ENCODE peak calls at places on chromosomes 1 and 21, in ten cellular contexts. One of them, this sample, is unnamed.

GRCh38 chr1:40664167-40664537 is 1.3 kb downstream of the RIMS3 start:
- DNase-seq in Peyer's patch: no peak
- DNase-seq in CD8-positive, alpha-beta T cell: no peak
- DNase-seq in endodermal cell: no peak
- DNase-seq in cardiac fibroblast: no peak
- DNase-seq in pancreas: no peak
- DNase-seq in testis: no peak
- DNase-seq in left ventricle myocardium inferior: no peak
- DNase-seq in fibroblast of lung: no peak
- DNase-seq in heart left ventricle: no peak
- DNase-seq in this sample: no peak

GRCh38 chr1:63322944-63323865 is 838 bp downstream of the FOXD3 start:
- DNase-seq in Peyer's patch: no peak
- DNase-seq in CD8-positive, alpha-beta T cell: peak
- DNase-seq in endodermal cell: peak
- DNase-seq in cardiac fibroblast: no peak
- DNase-seq in pancreas: no peak
- DNase-seq in testis: peak
- DNase-seq in left ventricle myocardium inferior: no peak
- DNase-seq in fibroblast of lung: no peak
- DNase-seq in heart left ventricle: no peak
- DNase-seq in this sample: peak

GRCh38 chr21:43359081-43359822 is 67.7 kb downstream of the SIK1 start:
- DNase-seq in Peyer's patch: no peak
- DNase-seq in CD8-positive, alpha-beta T cell: no peak
- DNase-seq in endodermal cell: no peak
- DNase-seq in cardiac fibroblast: no peak
- DNase-seq in pancreas: no peak
- DNase-seq in testis: no peak
- DNase-seq in left ventricle myocardium inferior: no peak
- DNase-seq in fibroblast of lung: no peak
- DNase-seq in heart left ventricle: no peak
- DNase-seq in this sample: no peak

GRCh38 chr21:35212393-35213127 is 163.5 kb upstream of the RUNX1 start:
- DNase-seq in Peyer's patch: no peak
- DNase-seq in CD8-positive, alpha-beta T cell: no peak
- DNase-seq in endodermal cell: no peak
- DNase-seq in cardiac fibroblast: peak
- DNase-seq in pancreas: no peak
- DNase-seq in testis: no peak
- DNase-seq in left ventricle myocardium inferior: no peak
- DNase-seq in fibroblast of lung: peak
- DNase-seq in heart left ventricle: peak
- DNase-seq in this sample: no peak

GRCh38 chr1:59163268-59164092 is 133.4 kb upstream of the FGGY start:
- DNase-seq in Peyer's patch: no peak
- DNase-seq in CD8-positive, alpha-beta T cell: no peak
- DNase-seq in endodermal cell: no peak
- DNase-seq in cardiac fibroblast: peak
- DNase-seq in pancreas: no peak
- DNase-seq in testis: no peak
- DNase-seq in left ventricle myocardium inferior: no peak
- DNase-seq in fibroblast of lung: peak
- DNase-seq in heart left ventricle: no peak
- DNase-seq in this sample: peak

GRCh38 chr1:231613419-231614349 is 12.9 kb upstream of the DISC1 start:
- DNase-seq in Peyer's patch: peak
- DNase-seq in CD8-positive, alpha-beta T cell: no peak
- DNase-seq in endodermal cell: no peak
- DNase-seq in cardiac fibroblast: no peak
- DNase-seq in pancreas: no peak
- DNase-seq in testis: no peak
- DNase-seq in left ventricle myocardium inferior: no peak
- DNase-seq in fibroblast of lung: no peak
- DNase-seq in heart left ventricle: no peak
- DNase-seq in this sample: no peak

GRCh38 chr1:7566417-7567375 is 204.4 kb upstream of the VAMP3 start:
- DNase-seq in Peyer's patch: no peak
- DNase-seq in CD8-positive, alpha-beta T cell: no peak
- DNase-seq in endodermal cell: no peak
- DNase-seq in cardiac fibroblast: no peak
- DNase-seq in pancreas: no peak
- DNase-seq in testis: no peak
- DNase-seq in left ventricle myocardium inferior: no peak
- DNase-seq in fibroblast of lung: no peak
- DNase-seq in heart left ventricle: no peak
- DNase-seq in this sample: no peak

GRCh38 chr1:16628361-16629111 is 15.2 kb upstream of the NBPF1 start:
- DNase-seq in Peyer's patch: peak
- DNase-seq in CD8-positive, alpha-beta T cell: no peak
- DNase-seq in endodermal cell: peak
- DNase-seq in cardiac fibroblast: no peak
- DNase-seq in pancreas: peak
- DNase-seq in testis: no peak
- DNase-seq in left ventricle myocardium inferior: no peak
- DNase-seq in fibroblast of lung: no peak
- DNase-seq in heart left ventricle: peak
- DNase-seq in this sample: no peak

GRCh38 chr21:9839011-9839661 is 682.2 kb upstream of the TPTE start:
- DNase-seq in Peyer's patch: no peak
- DNase-seq in CD8-positive, alpha-beta T cell: no peak
- DNase-seq in endodermal cell: no peak
- DNase-seq in cardiac fibroblast: no peak
- DNase-seq in pancreas: no peak
- DNase-seq in testis: peak
- DNase-seq in left ventricle myocardium inferior: peak
- DNase-seq in fibroblast of lung: no peak
- DNase-seq in heart left ventricle: no peak
- DNase-seq in this sample: no peak

GRCh38 chr1:77538956-77539509 is 143.4 kb downstream of the ZZZ3 start:
- DNase-seq in Peyer's patch: no peak
- DNase-seq in CD8-positive, alpha-beta T cell: no peak
- DNase-seq in endodermal cell: no peak
- DNase-seq in cardiac fibroblast: peak
- DNase-seq in pancreas: peak
- DNase-seq in testis: no peak
- DNase-seq in left ventricle myocardium inferior: no peak
- DNase-seq in fibroblast of lung: peak
- DNase-seq in heart left ventricle: no peak
- DNase-seq in this sample: peak

GRCh38 chr1:7521803-7522202 is 249.3 kb upstream of the VAMP3 start:
- DNase-seq in Peyer's patch: no peak
- DNase-seq in CD8-positive, alpha-beta T cell: no peak
- DNase-seq in endodermal cell: no peak
- DNase-seq in cardiac fibroblast: no peak
- DNase-seq in pancreas: no peak
- DNase-seq in testis: no peak
- DNase-seq in left ventricle myocardium inferior: no peak
- DNase-seq in fibroblast of lung: peak
- DNase-seq in heart left ventricle: no peak
- DNase-seq in this sample: peak

GRCh38 chr1:241837901-241838300 is 10.1 kb upstream of the EXO1 start:
- DNase-seq in Peyer's patch: no peak
- DNase-seq in CD8-positive, alpha-beta T cell: no peak
- DNase-seq in endodermal cell: no peak
- DNase-seq in cardiac fibroblast: peak
- DNase-seq in pancreas: no peak
- DNase-seq in testis: no peak
- DNase-seq in left ventricle myocardium inferior: no peak
- DNase-seq in fibroblast of lung: peak
- DNase-seq in heart left ventricle: no peak
- DNase-seq in this sample: peak

GRCh38 chr21:42749226-42749625 is 95.8 kb downstream of the PDE9A start:
- DNase-seq in Peyer's patch: no peak
- DNase-seq in CD8-positive, alpha-beta T cell: no peak
- DNase-seq in endodermal cell: no peak
- DNase-seq in cardiac fibroblast: no peak
- DNase-seq in pancreas: no peak
- DNase-seq in testis: no peak
- DNase-seq in left ventricle myocardium inferior: no peak
- DNase-seq in fibroblast of lung: no peak
- DNase-seq in heart left ventricle: no peak
- DNase-seq in this sample: no peak

GRCh38 chr1:24711329-24711728 is 33.9 kb upstream of the CLIC4 start:
- DNase-seq in Peyer's patch: no peak
- DNase-seq in CD8-positive, alpha-beta T cell: no peak
- DNase-seq in endodermal cell: no peak
- DNase-seq in cardiac fibroblast: no peak
- DNase-seq in pancreas: no peak
- DNase-seq in testis: no peak
- DNase-seq in left ventricle myocardium inferior: no peak
- DNase-seq in fibroblast of lung: no peak
- DNase-seq in heart left ventricle: no peak
- DNase-seq in this sample: no peak

GRCh38 chr1:85583355-85584263 is 3.0 kb downstream of the CCN1 start:
- DNase-seq in Peyer's patch: no peak
- DNase-seq in CD8-positive, alpha-beta T cell: no peak
- DNase-seq in endodermal cell: no peak
- DNase-seq in cardiac fibroblast: no peak
- DNase-seq in pancreas: no peak
- DNase-seq in testis: no peak
- DNase-seq in left ventricle myocardium inferior: no peak
- DNase-seq in fibroblast of lung: peak
- DNase-seq in heart left ventricle: no peak
- DNase-seq in this sample: no peak

GRCh38 chr1:85582687-85583354 is 2.3 kb downstream of the CCN1 start:
- DNase-seq in Peyer's patch: no peak
- DNase-seq in CD8-positive, alpha-beta T cell: no peak
- DNase-seq in endodermal cell: peak
- DNase-seq in cardiac fibroblast: peak
- DNase-seq in pancreas: no peak
- DNase-seq in testis: no peak
- DNase-seq in left ventricle myocardium inferior: no peak
- DNase-seq in fibroblast of lung: peak
- DNase-seq in heart left ventricle: no peak
- DNase-seq in this sample: peak

GRCh38 chr1:85580046-85580411 is 532 bp upstream of the CCN1 start:
- DNase-seq in Peyer's patch: no peak
- DNase-seq in CD8-positive, alpha-beta T cell: no peak
- DNase-seq in endodermal cell: no peak
- DNase-seq in cardiac fibroblast: peak
- DNase-seq in pancreas: no peak
- DNase-seq in testis: peak
- DNase-seq in left ventricle myocardium inferior: no peak
- DNase-seq in fibroblast of lung: peak
- DNase-seq in heart left ventricle: no peak
- DNase-seq in this sample: peak

GRCh38 chr1:85581138-85581801 is 709 bp downstream of the CCN1 start:
- DNase-seq in Peyer's patch: no peak
- DNase-seq in CD8-positive, alpha-beta T cell: no peak
- DNase-seq in endodermal cell: peak
- DNase-seq in cardiac fibroblast: peak
- DNase-seq in pancreas: peak
- DNase-seq in testis: peak
- DNase-seq in left ventricle myocardium inferior: peak
- DNase-seq in fibroblast of lung: peak
- DNase-seq in heart left ventricle: peak
- DNase-seq in this sample: peak

GRCh38 chr1:85581802-85582686 is 1.5 kb downstream of the CCN1 start:
- DNase-seq in Peyer's patch: no peak
- DNase-seq in CD8-positive, alpha-beta T cell: no peak
- DNase-seq in endodermal cell: peak
- DNase-seq in cardiac fibroblast: peak
- DNase-seq in pancreas: peak
- DNase-seq in testis: no peak
- DNase-seq in left ventricle myocardium inferior: peak
- DNase-seq in fibroblast of lung: peak
- DNase-seq in heart left ventricle: no peak
- DNase-seq in this sample: peak
- TF ChIP-seq CTCF in Peyer's patch: no peak
- TF ChIP-seq CTCF in CD8-positive, alpha-beta T cell: no peak
- TF ChIP-seq CTCF in endodermal cell: peak
- TF ChIP-seq CTCF in cardiac fibroblast: peak
- TF ChIP-seq CTCF in pancreas: no peak
- TF ChIP-seq CTCF in testis: peak
- TF ChIP-seq CTCF in left ventricle myocardium inferior: peak
- TF ChIP-seq CTCF in fibroblast of lung: peak
- TF ChIP-seq CTCF in heart left ventricle: peak
- TF ChIP-seq CTCF in this sample: peak

GRCh38 chr1:22447581-22448215 is 4.0 kb upstream of the ZBTB40 start:
- DNase-seq in Peyer's patch: no peak
- DNase-seq in CD8-positive, alpha-beta T cell: no peak
- DNase-seq in endodermal cell: no peak
- DNase-seq in cardiac fibroblast: peak
- DNase-seq in pancreas: no peak
- DNase-seq in testis: no peak
- DNase-seq in left ventricle myocardium inferior: no peak
- DNase-seq in fibroblast of lung: peak
- DNase-seq in heart left ventricle: no peak
- DNase-seq in this sample: peak
- H3K4me3 ChIP-seq in Peyer's patch: no peak
- H3K4me3 ChIP-seq in CD8-positive, alpha-beta T cell: no peak
- H3K4me3 ChIP-seq in endodermal cell: no peak
- H3K4me3 ChIP-seq in cardiac fibroblast: no peak
- H3K4me3 ChIP-seq in pancreas: no peak
- H3K4me3 ChIP-seq in testis: no peak
- H3K4me3 ChIP-seq in left ventricle myocardium inferior: peak
- H3K4me3 ChIP-seq in fibroblast of lung: no peak
- H3K4me3 ChIP-seq in heart left ventricle: no peak
- H3K4me3 ChIP-seq in this sample: no peak

GRCh38 chr1:226457307-226457712 is 49.4 kb upstream of the PARP1 start:
- DNase-seq in Peyer's patch: peak
- DNase-seq in CD8-positive, alpha-beta T cell: peak
- DNase-seq in endodermal cell: peak
- DNase-seq in cardiac fibroblast: peak
- DNase-seq in pancreas: no peak
- DNase-seq in testis: no peak
- DNase-seq in left ventricle myocardium inferior: no peak
- DNase-seq in fibroblast of lung: no peak
- DNase-seq in heart left ventricle: no peak
- DNase-seq in this sample: no peak
- TF ChIP-seq CTCF in Peyer's patch: no peak
- TF ChIP-seq CTCF in CD8-positive, alpha-beta T cell: peak
- TF ChIP-seq CTCF in endodermal cell: peak
- TF ChIP-seq CTCF in cardiac fibroblast: no peak
- TF ChIP-seq CTCF in pancreas: no peak
- TF ChIP-seq CTCF in testis: no peak
- TF ChIP-seq CTCF in left ventricle myocardium inferior: no peak
- TF ChIP-seq CTCF in fibroblast of lung: no peak
- TF ChIP-seq CTCF in heart left ventricle: no peak
- TF ChIP-seq CTCF in this sample: no peak

DNA sequence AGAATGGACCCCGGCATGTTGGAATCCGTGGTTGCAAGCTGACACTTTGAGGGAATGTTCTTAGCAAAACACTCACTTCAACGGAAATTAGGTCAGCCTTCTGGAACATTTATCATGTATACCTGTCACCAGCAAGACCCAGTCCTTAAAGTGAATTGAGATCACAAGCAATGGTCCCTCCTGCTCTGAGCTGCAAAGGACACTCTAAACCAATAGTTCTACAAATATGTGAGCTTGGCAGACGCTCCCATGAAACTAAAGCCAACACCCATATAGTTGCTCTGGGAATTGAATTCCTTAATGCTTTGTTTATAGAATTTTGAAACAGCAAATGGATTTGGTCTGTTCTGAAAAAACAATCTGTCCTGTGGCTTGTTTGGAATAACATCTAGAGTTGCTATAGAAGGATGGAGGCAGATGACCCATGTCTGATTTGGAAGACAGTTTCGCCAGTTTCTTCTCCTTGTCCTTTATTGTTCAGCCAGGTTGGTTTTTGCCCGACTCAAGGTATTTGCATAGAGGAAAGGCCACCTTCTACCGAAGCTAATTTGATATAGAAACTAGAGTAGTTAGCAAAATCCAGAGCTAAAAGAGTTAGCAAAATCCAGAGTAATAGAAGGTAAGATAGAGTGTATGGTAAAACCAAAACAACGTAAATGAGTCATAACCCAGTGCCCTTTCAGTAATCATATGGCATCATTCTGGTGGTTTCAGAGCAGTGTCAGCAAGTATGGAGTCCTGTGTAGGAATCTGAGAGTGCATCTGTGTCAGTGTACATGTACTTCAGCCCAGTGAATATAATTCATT is 236.2 kb downstream of the NFIA start:
- DNase-seq in Peyer's patch: no peak
- DNase-seq in CD8-positive, alpha-beta T cell: no peak
- DNase-seq in endodermal cell: no peak
- DNase-seq in cardiac fibroblast: peak
- DNase-seq in pancreas: peak
- DNase-seq in testis: peak
- DNase-seq in left ventricle myocardium inferior: no peak
- DNase-seq in fibroblast of lung: peak
- DNase-seq in heart left ventricle: no peak
- DNase-seq in this sample: peak
- H3K4me3 ChIP-seq in Peyer's patch: no peak
- H3K4me3 ChIP-seq in CD8-positive, alpha-beta T cell: no peak
- H3K4me3 ChIP-seq in endodermal cell: no peak
- H3K4me3 ChIP-seq in cardiac fibroblast: peak
- H3K4me3 ChIP-seq in pancreas: no peak
- H3K4me3 ChIP-seq in testis: no peak
- H3K4me3 ChIP-seq in left ventricle myocardium inferior: peak
- H3K4me3 ChIP-seq in fibroblast of lung: no peak
- H3K4me3 ChIP-seq in heart left ventricle: peak
- H3K4me3 ChIP-seq in this sample: peak